ENCODE peak calls at places on chromosomes 2 and 18, in seven cellular contexts. One of them, this sample, is unnamed.

GRCh38 chr2:88190808-88191721 is 20.9 kb downstream of the THNSL2 start:
- DNase-seq in skeletal muscle cell: no peak
- DNase-seq in adrenal gland: peak
- DNase-seq in CD4-positive, alpha-beta memory T cell: no peak
- DNase-seq in A549: peak
- DNase-seq in heart left ventricle: no peak
- DNase-seq in coronary artery: no peak
- DNase-seq in this sample: peak

GRCh38 chr18:53458944-53459580 is 765.4 kb downstream of the MBD2 start:
- DNase-seq in skeletal muscle cell: no peak
- DNase-seq in adrenal gland: peak
- DNase-seq in CD4-positive, alpha-beta memory T cell: no peak
- DNase-seq in A549: no peak
- DNase-seq in heart left ventricle: no peak
- DNase-seq in coronary artery: no peak
- DNase-seq in this sample: peak

GRCh38 chr2:190119257-190119656 is 56.7 kb upstream of the MSTN start:
- DNase-seq in skeletal muscle cell: no peak
- DNase-seq in adrenal gland: peak
- DNase-seq in CD4-positive, alpha-beta memory T cell: peak
- DNase-seq in A549: no peak
- DNase-seq in heart left ventricle: no peak
- DNase-seq in coronary artery: no peak
- DNase-seq in this sample: peak

GRCh38 chr2:59502981-59503380 is 1050.5 kb downstream of the BCL11A start:
- DNase-seq in skeletal muscle cell: no peak
- DNase-seq in adrenal gland: no peak
- DNase-seq in CD4-positive, alpha-beta memory T cell: no peak
- DNase-seq in A549: no peak
- DNase-seq in heart left ventricle: no peak
- DNase-seq in coronary artery: no peak
- DNase-seq in this sample: no peak

GRCh38 chr2:215680605-215681598 is 245.0 kb upstream of the FN1 start:
- DNase-seq in skeletal muscle cell: peak
- DNase-seq in adrenal gland: peak
- DNase-seq in CD4-positive, alpha-beta memory T cell: peak
- DNase-seq in A549: peak
- DNase-seq in heart left ventricle: no peak
- DNase-seq in coronary artery: no peak
- DNase-seq in this sample: no peak

GRCh38 chr2:72040629-72041403 is 106.8 kb downstream of the CYP26B1 start:
- DNase-seq in skeletal muscle cell: no peak
- DNase-seq in adrenal gland: no peak
- DNase-seq in CD4-positive, alpha-beta memory T cell: no peak
- DNase-seq in A549: no peak
- DNase-seq in heart left ventricle: no peak
- DNase-seq in coronary artery: no peak
- DNase-seq in this sample: no peak

GRCh38 chr2:167582619-167583018 is 664.8 kb downstream of the STK39 start:
- DNase-seq in skeletal muscle cell: no peak
- DNase-seq in adrenal gland: no peak
- DNase-seq in CD4-positive, alpha-beta memory T cell: no peak
- DNase-seq in A549: no peak
- DNase-seq in heart left ventricle: no peak
- DNase-seq in coronary artery: no peak
- DNase-seq in this sample: no peak

GRCh38 chr2:42117923-42118758 is 51.0 kb upstream of the EML4 start:
- DNase-seq in skeletal muscle cell: no peak
- DNase-seq in adrenal gland: peak
- DNase-seq in CD4-positive, alpha-beta memory T cell: no peak
- DNase-seq in A549: peak
- DNase-seq in heart left ventricle: no peak
- DNase-seq in coronary artery: no peak
- DNase-seq in this sample: no peak

GRCh38 chr2:161676902-161677496 is 52.8 kb downstream of the SLC4A10 start:
- DNase-seq in skeletal muscle cell: no peak
- DNase-seq in adrenal gland: no peak
- DNase-seq in CD4-positive, alpha-beta memory T cell: no peak
- DNase-seq in A549: no peak
- DNase-seq in heart left ventricle: no peak
- DNase-seq in coronary artery: no peak
- DNase-seq in this sample: no peak

GRCh38 chr2:46697830-46698323 is 217.7 kb downstream of the MCFD2 start:
- DNase-seq in skeletal muscle cell: no peak
- DNase-seq in adrenal gland: no peak
- DNase-seq in CD4-positive, alpha-beta memory T cell: no peak
- DNase-seq in A549: no peak
- DNase-seq in heart left ventricle: no peak
- DNase-seq in coronary artery: no peak
- DNase-seq in this sample: no peak

GRCh38 chr2:238069021-238069709 is 8.4 kb downstream of the SCLY start:
- DNase-seq in skeletal muscle cell: no peak
- DNase-seq in adrenal gland: no peak
- DNase-seq in CD4-positive, alpha-beta memory T cell: no peak
- DNase-seq in A549: no peak
- DNase-seq in heart left ventricle: no peak
- DNase-seq in coronary artery: no peak
- DNase-seq in this sample: no peak

GRCh38 chr2:27890146-27891062 is at the start of the genes BABAM2 and RBKS:
- DNase-seq in skeletal muscle cell: no peak
- DNase-seq in adrenal gland: peak
- DNase-seq in CD4-positive, alpha-beta memory T cell: peak
- DNase-seq in A549: peak
- DNase-seq in heart left ventricle: peak
- DNase-seq in coronary artery: peak
- DNase-seq in this sample: peak

GRCh38 chr2:27893031-27893430 is 2.5 kb downstream of the BABAM2 start:
- DNase-seq in skeletal muscle cell: no peak
- DNase-seq in adrenal gland: no peak
- DNase-seq in CD4-positive, alpha-beta memory T cell: peak
- DNase-seq in A549: no peak
- DNase-seq in heart left ventricle: no peak
- DNase-seq in coronary artery: no peak
- DNase-seq in this sample: no peak

GRCh38 chr2:27889774-27890145 is 427 bp downstream of the RBKS start:
- DNase-seq in skeletal muscle cell: no peak
- DNase-seq in adrenal gland: peak
- DNase-seq in CD4-positive, alpha-beta memory T cell: no peak
- DNase-seq in A549: no peak
- DNase-seq in heart left ventricle: no peak
- DNase-seq in coronary artery: no peak
- DNase-seq in this sample: peak

GRCh38 chr2:27891820-27892105 is 1.2 kb downstream of the BABAM2 start:
- DNase-seq in skeletal muscle cell: no peak
- DNase-seq in adrenal gland: no peak
- DNase-seq in CD4-positive, alpha-beta memory T cell: peak
- DNase-seq in A549: peak
- DNase-seq in heart left ventricle: no peak
- DNase-seq in coronary artery: no peak
- DNase-seq in this sample: no peak

DNA sequence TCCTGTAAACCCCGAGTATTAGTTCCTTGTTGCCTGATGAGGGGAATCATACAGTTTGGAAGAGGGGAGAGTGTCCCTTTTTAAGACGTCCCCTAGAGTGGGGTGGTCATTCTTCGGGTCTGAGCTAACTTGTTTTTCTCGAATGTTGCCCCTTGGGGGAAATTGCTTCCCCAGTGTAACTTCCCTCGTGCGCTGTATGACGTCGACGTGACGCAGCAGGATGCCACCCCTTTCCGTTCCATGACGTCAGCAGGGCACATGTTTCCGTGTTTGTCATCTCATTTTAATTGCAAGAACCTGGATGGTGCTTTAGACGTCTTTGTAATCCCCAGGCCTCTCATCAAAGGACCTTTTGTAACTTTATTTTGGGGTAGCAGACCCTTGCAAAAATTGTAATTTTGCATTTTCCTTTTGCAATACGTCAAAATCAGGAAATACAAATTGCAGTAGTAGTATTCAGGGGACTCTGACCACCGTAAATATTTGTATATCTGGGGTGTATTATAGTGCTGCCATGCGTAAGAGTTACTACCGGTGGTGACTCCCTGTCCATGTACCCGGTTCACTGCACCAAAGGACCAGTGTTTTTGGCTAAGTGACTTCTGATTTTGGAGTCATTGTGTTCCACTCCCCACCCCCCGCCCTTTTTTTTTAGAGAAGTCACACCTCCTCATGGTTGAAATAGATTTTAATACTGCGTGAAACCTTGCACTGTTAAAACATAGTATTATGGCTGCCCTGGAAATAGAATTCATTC is 712 bp downstream of the BABAM2 start:
- DNase-seq in skeletal muscle cell: no peak
- DNase-seq in adrenal gland: peak
- DNase-seq in CD4-positive, alpha-beta memory T cell: peak
- DNase-seq in A549: peak
- DNase-seq in heart left ventricle: peak
- DNase-seq in coronary artery: peak
- DNase-seq in this sample: peak
- H3K4me3 ChIP-seq in skeletal muscle cell: peak
- H3K4me3 ChIP-seq in adrenal gland: peak
- H3K4me3 ChIP-seq in CD4-positive, alpha-beta memory T cell: peak
- H3K4me3 ChIP-seq in A549: peak
- H3K4me3 ChIP-seq in heart left ventricle: peak
- H3K4me3 ChIP-seq in coronary artery: peak
- H3K4me3 ChIP-seq in this sample: peak

DNA sequence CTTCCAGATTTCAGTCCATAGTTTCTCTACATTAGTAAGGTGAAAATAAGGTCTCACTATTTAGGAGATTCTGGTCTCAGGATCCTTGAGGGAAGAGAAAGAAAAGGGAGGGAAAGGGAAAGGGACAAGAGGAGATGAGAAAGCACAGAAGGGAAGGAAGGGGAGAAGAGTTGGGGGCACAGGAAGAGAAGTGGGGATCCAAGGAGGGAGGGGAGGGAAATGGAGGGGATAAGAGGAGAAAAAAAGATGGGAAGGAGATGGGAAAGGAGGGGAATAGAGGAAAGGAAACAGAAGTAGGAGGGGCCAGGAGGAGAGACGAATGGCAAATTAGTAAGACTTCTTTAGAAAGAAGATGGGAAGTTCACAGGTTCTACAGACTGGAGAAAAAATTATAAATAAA is 39.2 kb upstream of the SPTBN1 start:
- DNase-seq in skeletal muscle cell: no peak
- DNase-seq in adrenal gland: no peak
- DNase-seq in CD4-positive, alpha-beta memory T cell: no peak
- DNase-seq in A549: no peak
- DNase-seq in heart left ventricle: no peak
- DNase-seq in coronary artery: no peak
- DNase-seq in this sample: no peak
- H3K4me3 ChIP-seq in skeletal muscle cell: no peak
- H3K4me3 ChIP-seq in adrenal gland: no peak
- H3K4me3 ChIP-seq in CD4-positive, alpha-beta memory T cell: no peak
- H3K4me3 ChIP-seq in A549: no peak
- H3K4me3 ChIP-seq in heart left ventricle: no peak
- H3K4me3 ChIP-seq in coronary artery: no peak
- H3K4me3 ChIP-seq in this sample: no peak

GRCh38 chr2:221397179-221397578 is 174.9 kb downstream of the EPHA4 start:
- DNase-seq in skeletal muscle cell: no peak
- DNase-seq in adrenal gland: no peak
- DNase-seq in CD4-positive, alpha-beta memory T cell: no peak
- DNase-seq in A549: no peak
- DNase-seq in heart left ventricle: no peak
- DNase-seq in coronary artery: no peak
- DNase-seq in this sample: no peak
- H3K4me3 ChIP-seq in skeletal muscle cell: no peak
- H3K4me3 ChIP-seq in adrenal gland: no peak
- H3K4me3 ChIP-seq in CD4-positive, alpha-beta memory T cell: no peak
- H3K4me3 ChIP-seq in A549: no peak
- H3K4me3 ChIP-seq in heart left ventricle: no peak
- H3K4me3 ChIP-seq in coronary artery: no peak
- H3K4me3 ChIP-seq in this sample: no peak

DNA sequence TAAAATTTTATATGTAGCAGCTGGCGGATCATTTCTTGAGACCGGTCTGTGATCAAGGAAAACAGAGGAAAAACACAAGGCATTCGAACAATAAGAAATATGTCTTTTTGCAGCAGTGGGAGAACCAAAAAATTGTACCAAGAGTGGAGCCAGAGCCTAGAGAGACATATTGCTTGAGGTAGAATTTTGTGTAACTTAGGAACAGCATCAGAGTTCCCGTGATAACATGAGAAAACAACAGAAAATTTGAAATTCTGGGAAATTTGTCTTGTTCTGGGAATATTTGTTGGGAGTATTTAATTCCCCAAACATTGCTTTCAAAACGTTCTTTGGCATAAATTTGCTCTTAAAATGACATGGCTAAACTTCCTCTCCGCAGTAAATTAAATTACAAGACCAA is 267.4 kb downstream of the GPD2 start:
- DNase-seq in skeletal muscle cell: no peak
- DNase-seq in adrenal gland: no peak
- DNase-seq in CD4-positive, alpha-beta memory T cell: no peak
- DNase-seq in A549: no peak
- DNase-seq in heart left ventricle: no peak
- DNase-seq in coronary artery: no peak
- DNase-seq in this sample: no peak
- H3K4me3 ChIP-seq in skeletal muscle cell: no peak
- H3K4me3 ChIP-seq in adrenal gland: no peak
- H3K4me3 ChIP-seq in CD4-positive, alpha-beta memory T cell: no peak
- H3K4me3 ChIP-seq in A549: no peak
- H3K4me3 ChIP-seq in heart left ventricle: no peak
- H3K4me3 ChIP-seq in coronary artery: no peak
- H3K4me3 ChIP-seq in this sample: no peak

GRCh38 chr2:203019142-203019541 is 4.5 kb downstream of the NBEAL1 start:
- DNase-seq in skeletal muscle cell: no peak
- DNase-seq in adrenal gland: no peak
- DNase-seq in CD4-positive, alpha-beta memory T cell: no peak
- DNase-seq in A549: no peak
- DNase-seq in heart left ventricle: no peak
- DNase-seq in coronary artery: no peak
- DNase-seq in this sample: no peak

GRCh38 chr2:203016716-203017115 is 2.0 kb downstream of the NBEAL1 start:
- DNase-seq in skeletal muscle cell: no peak
- DNase-seq in adrenal gland: no peak
- DNase-seq in CD4-positive, alpha-beta memory T cell: no peak
- DNase-seq in A549: no peak
- DNase-seq in heart left ventricle: no peak
- DNase-seq in coronary artery: no peak
- DNase-seq in this sample: no peak

GRCh38 chr2:203014456-203015199 is at the start of gene NBEAL1:
- DNase-seq in skeletal muscle cell: peak
- DNase-seq in adrenal gland: peak
- DNase-seq in CD4-positive, alpha-beta memory T cell: peak
- DNase-seq in A549: peak
- DNase-seq in heart left ventricle: peak
- DNase-seq in coronary artery: peak
- DNase-seq in this sample: peak

GRCh38 chr2:203021986-203022385 is 7.3 kb downstream of the NBEAL1 start:
- DNase-seq in skeletal muscle cell: no peak
- DNase-seq in adrenal gland: no peak
- DNase-seq in CD4-positive, alpha-beta memory T cell: no peak
- DNase-seq in A549: no peak
- DNase-seq in heart left ventricle: no peak
- DNase-seq in coronary artery: no peak
- DNase-seq in this sample: no peak

GRCh38 chr2:203018181-203018580 is 3.5 kb downstream of the NBEAL1 start:
- DNase-seq in skeletal muscle cell: no peak
- DNase-seq in adrenal gland: no peak
- DNase-seq in CD4-positive, alpha-beta memory T cell: no peak
- DNase-seq in A549: no peak
- DNase-seq in heart left ventricle: no peak
- DNase-seq in coronary artery: no peak
- DNase-seq in this sample: no peak
- H3K4me3 ChIP-seq in skeletal muscle cell: peak
- H3K4me3 ChIP-seq in adrenal gland: no peak
- H3K4me3 ChIP-seq in CD4-positive, alpha-beta memory T cell: no peak
- H3K4me3 ChIP-seq in A549: no peak
- H3K4me3 ChIP-seq in heart left ventricle: peak
- H3K4me3 ChIP-seq in coronary artery: peak
- H3K4me3 ChIP-seq in this sample: peak

This sample was measured in testis.